ENCODE peak calls at places on chromosomes 5 and 9, in five cellular contexts. J, N, D, R and W are unnamed samples.

GRCh38 chr5:50352390-50352789 is 88.7 kb downstream of the EMB start:
- DNase-seq in J (no peak), N (no peak), D (no peak), R (no peak), W (no peak)

GRCh38 chr5:134111741-134112647 is 2.5 kb upstream of the TCF7 start:
- DNase-seq in J (peak; percentile 70), N (no peak), D (no peak), R (no peak), W (no peak)

GRCh38 chr9:20873240-20873860 is 158.1 kb downstream of the HACD4 start:
- DNase-seq in J (peak; percentile 57), N (no peak), D (no peak), R (no peak), W (no peak)

GRCh38 chr5:132055808-132056609 is 4.4 kb upstream of the IL3 start:
- DNase-seq in J (no peak), N (peak; percentile 65), D (no peak), R (no peak), W (peak; percentile 27)

GRCh38 chr9:7963026-7963425 is 163.4 kb upstream of the DMAC1 start:
- DNase-seq in J (peak; percentile 35), N (no peak), D (no peak), R (no peak), W (no peak)

GRCh38 chr5:179187681-179188575 is 127.8 kb downstream of the ZNF354C start:
- DNase-seq in J (no peak), N (no peak), D (no peak), R (no peak), W (no peak)

GRCh38 chr9:124629600-124629999 is 122.4 kb upstream of the NR5A1 start:
- DNase-seq in J (peak; percentile 61), N (no peak), D (no peak), R (no peak), W (no peak)

GRCh38 chr5:38148021-38148625 is 110.2 kb upstream of the EGFLAM start:
- DNase-seq in J (no peak), N (no peak), D (no peak), R (no peak), W (no peak)

GRCh38 chr5:59430066-59430702 is 463.3 kb downstream of the PDE4D start:
- DNase-seq in J (no peak), N (no peak), D (no peak), R (no peak), W (no peak)

GRCh38 chr5:108818613-108819272 is 71.0 kb downstream of the FER start:
- DNase-seq in J (peak; percentile 47), N (no peak), D (no peak), R (no peak), W (no peak)

GRCh38 chr9:135746565-135746964 is 44.6 kb downstream of the KCNT1 start:
- DNase-seq in J (no peak), N (no peak), D (no peak), R (no peak), W (no peak)

GRCh38 chr5:6780802-6781391 is 67.7 kb downstream of the TENT4A start:
- DNase-seq in J (no peak), N (no peak), D (no peak), R (no peak), W (no peak)

GRCh38 chr9:106885451-106885850 is 22.5 kb downstream of the ZNF462 start:
- DNase-seq in J (peak; percentile 95), N (no peak), D (no peak), R (no peak), W (peak; percentile 64)

GRCh38 chr5:91077623-91078022 is 305.5 kb downstream of the ARRDC3 start:
- DNase-seq in J (no peak), N (no peak), D (no peak), R (no peak), W (no peak)

GRCh38 chr5:143225511-143225910 is 178.0 kb downstream of the NR3C1 start:
- DNase-seq in J (no peak), N (no peak), D (no peak), R (no peak), W (no peak)

GRCh38 chr9:103397868-103398600 is 402.9 kb downstream of the CYLC2 start:
- DNase-seq in J (no peak), N (no peak), D (no peak), R (peak; percentile 40), W (peak; percentile 51)

GRCh38 chr5:54612711-54613110 is 95.2 kb downstream of the SNX18 start:
- DNase-seq in J (no peak), N (no peak), D (no peak), R (no peak), W (no peak)

GRCh38 chr5:136035837-136036236 is 7.0 kb downstream of the TGFBI start:
- DNase-seq in J (no peak), N (no peak), D (no peak), R (no peak), W (no peak)

GRCh38 chr5:143972068-143972467 is 160.1 kb downstream of the HMHB1 start:
- DNase-seq in J (no peak), N (no peak), D (no peak), R (no peak), W (no peak)

GRCh38 chr9:20242767-20243166 is 379.5 kb downstream of the MLLT3 start:
- DNase-seq in J (no peak), N (no peak), D (no peak), R (no peak), W (no peak)

GRCh38 chr5:139648205-139649081 is at the start of gene CXXC5:
- DNase-seq in J (peak; percentile 94), N (peak; percentile 57), D (peak; percentile 80), R (peak; percentile 34), W (peak; percentile 81)

GRCh38 chr9:104746285-104746684 is 1.2 kb upstream of the NIPSNAP3A start:
- DNase-seq in J (no peak), N (no peak), D (no peak), R (no peak), W (no peak)

GRCh38 chr5:66892715-66893114 is 296.5 kb downstream of the MAST4 start:
- DNase-seq in J (no peak), N (no peak), D (no peak), R (no peak), W (no peak)

GRCh38 chr9:73683862-73684591 is 532.4 kb downstream of the ANXA1 start:
- DNase-seq in J (peak; percentile 65), N (no peak), D (no peak), R (peak; percentile 47), W (no peak)

GRCh38 chr9:93590609-93591234 is 14.3 kb downstream of the PHF2 start:
- DNase-seq in J (no peak), N (no peak), D (no peak), R (no peak), W (peak; percentile 27)

GRCh38 chr5:177085985-177086917 is at the start of gene FGFR4:
- DNase-seq in J (peak; percentile 78), N (peak; percentile 62), D (peak; percentile 84), R (no peak), W (peak; percentile 72)

GRCh38 chr5:107063511-107063910 is 607.2 kb downstream of the EFNA5 start:
- DNase-seq in J (peak; percentile 65), N (no peak), D (no peak), R (no peak), W (no peak)

GRCh38 chr5:59542841-59543825 is 350.4 kb downstream of the PDE4D start:
- DNase-seq in J (peak; percentile 20), N (no peak), D (no peak), R (peak; percentile 39), W (no peak)

GRCh38 chr9:129250786-129251185 is 72.7 kb upstream of the IER5L start:
- DNase-seq in J (peak; percentile 36), N (no peak), D (no peak), R (no peak), W (no peak)

GRCh38 chr5:68449380-68449779 is 233.8 kb downstream of the PIK3R1 start:
- DNase-seq in J (no peak), N (no peak), D (no peak), R (no peak), W (no peak)

GRCh38 chr5:9953691-9954090 is 296.0 kb downstream of the ATPSCKMT start:
- DNase-seq in J (no peak), N (no peak), D (no peak), R (no peak), W (no peak)

GRCh38 chr5:181217805-181218065 is 5.3 kb upstream of the TRIM41 start:
- DNase-seq in J (no peak), N (peak; percentile 41), D (no peak), R (no peak), W (no peak)

GRCh38 chr9:132486706-132487350 is 76.8 kb downstream of the CFAP77 start:
- DNase-seq in J (no peak), N (peak; percentile 57), D (no peak), R (no peak), W (no peak)

GRCh38 chr5:153985498-153985897 is 53.2 kb downstream of the FAM114A2 start:
- DNase-seq in J (no peak), N (no peak), D (no peak), R (no peak), W (no peak)

GRCh38 chr9:132006657-132007370 is 72.9 kb downstream of the MED27 start:
- DNase-seq in J (peak; percentile 85), N (no peak), D (no peak), R (peak; percentile 79), W (no peak)

GRCh38 chr5:179804599-179804947 is 2.1 kb downstream of the MGAT4B start:
- DNase-seq in J (no peak), N (no peak), D (no peak), R (no peak), W (no peak)

GRCh38 chr5:135242021-135242480 is 157.0 kb downstream of the MACROH2A1 start:
- DNase-seq in J (peak; percentile 72), N (no peak), D (no peak), R (no peak), W (peak; percentile 78)

GRCh38 chr5:78768781-78769380 is 120.3 kb upstream of the LHFPL2 start:
- DNase-seq in J (no peak), N (no peak), D (no peak), R (no peak), W (no peak)